ENCODE peak calls at places on chromosome 18, in eight cellular contexts. One of them, this sample, is unnamed.

GRCh38 chr18:40159141-40160017 is 1795.7 kb upstream of the PIK3C3 start:
- DNase-seq in tibial nerve: no peak
- DNase-seq in choroid plexus epithelial cell: peak
- DNase-seq in esophagus muscularis mucosa: no peak
- DNase-seq in fibroblast of pulmonary artery: peak
- DNase-seq in Peyer's patch: no peak
- DNase-seq in colonic mucosa: no peak
- DNase-seq in LNCaP clone FGC: peak
- DNase-seq in this sample: no peak

GRCh38 chr18:58539659-58540380 is 89.1 kb downstream of the ALPK2 start:
- DNase-seq in tibial nerve: no peak
- DNase-seq in choroid plexus epithelial cell: no peak
- DNase-seq in esophagus muscularis mucosa: no peak
- DNase-seq in fibroblast of pulmonary artery: no peak
- DNase-seq in Peyer's patch: no peak
- DNase-seq in colonic mucosa: no peak
- DNase-seq in LNCaP clone FGC: no peak
- DNase-seq in this sample: no peak

GRCh38 chr18:9094307-9095226 is 7.9 kb upstream of the NDUFV2 start:
- DNase-seq in tibial nerve: no peak
- DNase-seq in choroid plexus epithelial cell: peak
- DNase-seq in esophagus muscularis mucosa: peak
- DNase-seq in fibroblast of pulmonary artery: peak
- DNase-seq in Peyer's patch: no peak
- DNase-seq in colonic mucosa: no peak
- DNase-seq in LNCaP clone FGC: no peak
- DNase-seq in this sample: peak

GRCh38 chr18:72700961-72701710 is 157.0 kb upstream of the CBLN2 start:
- DNase-seq in tibial nerve: no peak
- DNase-seq in choroid plexus epithelial cell: peak
- DNase-seq in esophagus muscularis mucosa: no peak
- DNase-seq in fibroblast of pulmonary artery: peak
- DNase-seq in Peyer's patch: no peak
- DNase-seq in colonic mucosa: no peak
- DNase-seq in LNCaP clone FGC: no peak
- DNase-seq in this sample: no peak

GRCh38 chr18:68735498-68736343 is 20.8 kb upstream of the TMX3 start:
- DNase-seq in tibial nerve: no peak
- DNase-seq in choroid plexus epithelial cell: peak
- DNase-seq in esophagus muscularis mucosa: no peak
- DNase-seq in fibroblast of pulmonary artery: peak
- DNase-seq in Peyer's patch: no peak
- DNase-seq in colonic mucosa: no peak
- DNase-seq in LNCaP clone FGC: peak
- DNase-seq in this sample: peak

GRCh38 chr18:470661-471501 is 29.6 kb downstream of the COLEC12 start:
- DNase-seq in tibial nerve: peak
- DNase-seq in choroid plexus epithelial cell: peak
- DNase-seq in esophagus muscularis mucosa: no peak
- DNase-seq in fibroblast of pulmonary artery: peak
- DNase-seq in Peyer's patch: no peak
- DNase-seq in colonic mucosa: no peak
- DNase-seq in LNCaP clone FGC: no peak
- DNase-seq in this sample: no peak

GRCh38 chr18:4823091-4823490 is 368.0 kb upstream of the DLGAP1 start:
- DNase-seq in tibial nerve: no peak
- DNase-seq in choroid plexus epithelial cell: no peak
- DNase-seq in esophagus muscularis mucosa: no peak
- DNase-seq in fibroblast of pulmonary artery: no peak
- DNase-seq in Peyer's patch: no peak
- DNase-seq in colonic mucosa: no peak
- DNase-seq in LNCaP clone FGC: no peak
- DNase-seq in this sample: no peak

GRCh38 chr18:8400193-8400752 is 209.0 kb upstream of the RAB12 start:
- DNase-seq in tibial nerve: no peak
- DNase-seq in choroid plexus epithelial cell: no peak
- DNase-seq in esophagus muscularis mucosa: no peak
- DNase-seq in fibroblast of pulmonary artery: no peak
- DNase-seq in Peyer's patch: peak
- DNase-seq in colonic mucosa: no peak
- DNase-seq in LNCaP clone FGC: no peak
- DNase-seq in this sample: no peak

GRCh38 chr18:31901063-31901462 is 41.9 kb downstream of the TRAPPC8 start:
- DNase-seq in tibial nerve: no peak
- DNase-seq in choroid plexus epithelial cell: no peak
- DNase-seq in esophagus muscularis mucosa: no peak
- DNase-seq in fibroblast of pulmonary artery: no peak
- DNase-seq in Peyer's patch: no peak
- DNase-seq in colonic mucosa: no peak
- DNase-seq in LNCaP clone FGC: no peak
- DNase-seq in this sample: no peak

GRCh38 chr18:22378672-22379282 is 38.9 kb downstream of the CTAGE1 start:
- DNase-seq in tibial nerve: no peak
- DNase-seq in choroid plexus epithelial cell: peak
- DNase-seq in esophagus muscularis mucosa: no peak
- DNase-seq in fibroblast of pulmonary artery: peak
- DNase-seq in Peyer's patch: peak
- DNase-seq in colonic mucosa: peak
- DNase-seq in LNCaP clone FGC: no peak
- DNase-seq in this sample: no peak

GRCh38 chr18:74819433-74820059 is 221.9 kb downstream of the ZNF407 start:
- DNase-seq in tibial nerve: no peak
- DNase-seq in choroid plexus epithelial cell: peak
- DNase-seq in esophagus muscularis mucosa: no peak
- DNase-seq in fibroblast of pulmonary artery: peak
- DNase-seq in Peyer's patch: no peak
- DNase-seq in colonic mucosa: no peak
- DNase-seq in LNCaP clone FGC: no peak
- DNase-seq in this sample: no peak

GRCh38 chr18:77366725-77367641 is 117.3 kb downstream of the GALR1 start:
- DNase-seq in tibial nerve: peak
- DNase-seq in choroid plexus epithelial cell: peak
- DNase-seq in esophagus muscularis mucosa: no peak
- DNase-seq in fibroblast of pulmonary artery: no peak
- DNase-seq in Peyer's patch: no peak
- DNase-seq in colonic mucosa: peak
- DNase-seq in LNCaP clone FGC: no peak
- DNase-seq in this sample: no peak

GRCh38 chr18:13051159-13051558 is 60.0 kb downstream of the CEP192 start:
- DNase-seq in tibial nerve: no peak
- DNase-seq in choroid plexus epithelial cell: peak
- DNase-seq in esophagus muscularis mucosa: no peak
- DNase-seq in fibroblast of pulmonary artery: peak
- DNase-seq in Peyer's patch: no peak
- DNase-seq in colonic mucosa: no peak
- DNase-seq in LNCaP clone FGC: no peak
- DNase-seq in this sample: no peak

GRCh38 chr18:33014060-33014796 is 241.4 kb upstream of the KLHL14 start:
- DNase-seq in tibial nerve: no peak
- DNase-seq in choroid plexus epithelial cell: peak
- DNase-seq in esophagus muscularis mucosa: no peak
- DNase-seq in fibroblast of pulmonary artery: no peak
- DNase-seq in Peyer's patch: no peak
- DNase-seq in colonic mucosa: peak
- DNase-seq in LNCaP clone FGC: peak
- DNase-seq in this sample: no peak

GRCh38 chr18:45783097-45784075 is 42.1 kb upstream of the SIGLEC15 start:
- DNase-seq in tibial nerve: no peak
- DNase-seq in choroid plexus epithelial cell: peak
- DNase-seq in esophagus muscularis mucosa: peak
- DNase-seq in fibroblast of pulmonary artery: peak
- DNase-seq in Peyer's patch: no peak
- DNase-seq in colonic mucosa: no peak
- DNase-seq in LNCaP clone FGC: no peak
- DNase-seq in this sample: no peak

GRCh38 chr18:53153281-53153680 is 813.3 kb downstream of the DCC start:
- DNase-seq in tibial nerve: no peak
- DNase-seq in choroid plexus epithelial cell: no peak
- DNase-seq in esophagus muscularis mucosa: no peak
- DNase-seq in fibroblast of pulmonary artery: peak
- DNase-seq in Peyer's patch: no peak
- DNase-seq in colonic mucosa: no peak
- DNase-seq in LNCaP clone FGC: no peak
- DNase-seq in this sample: no peak

GRCh38 chr18:9716780-9717563 is 8.9 kb downstream of the RAB31 start:
- DNase-seq in tibial nerve: no peak
- DNase-seq in choroid plexus epithelial cell: no peak
- DNase-seq in esophagus muscularis mucosa: no peak
- DNase-seq in fibroblast of pulmonary artery: no peak
- DNase-seq in Peyer's patch: no peak
- DNase-seq in colonic mucosa: no peak
- DNase-seq in LNCaP clone FGC: no peak
- DNase-seq in this sample: no peak

GRCh38 chr18:51287818-51288508 is 90.5 kb upstream of the MEX3C start:
- DNase-seq in tibial nerve: no peak
- DNase-seq in choroid plexus epithelial cell: no peak
- DNase-seq in esophagus muscularis mucosa: no peak
- DNase-seq in fibroblast of pulmonary artery: no peak
- DNase-seq in Peyer's patch: no peak
- DNase-seq in colonic mucosa: no peak
- DNase-seq in LNCaP clone FGC: no peak
- DNase-seq in this sample: no peak

GRCh38 chr18:49473721-49474120 is 13.3 kb upstream of the DYM start:
- DNase-seq in tibial nerve: no peak
- DNase-seq in choroid plexus epithelial cell: no peak
- DNase-seq in esophagus muscularis mucosa: no peak
- DNase-seq in fibroblast of pulmonary artery: no peak
- DNase-seq in Peyer's patch: no peak
- DNase-seq in colonic mucosa: no peak
- DNase-seq in LNCaP clone FGC: no peak
- DNase-seq in this sample: no peak

GRCh38 chr18:24022141-24022540 is 7.6 kb downstream of the TTC39C start:
- DNase-seq in tibial nerve: no peak
- DNase-seq in choroid plexus epithelial cell: peak
- DNase-seq in esophagus muscularis mucosa: no peak
- DNase-seq in fibroblast of pulmonary artery: peak
- DNase-seq in Peyer's patch: no peak
- DNase-seq in colonic mucosa: no peak
- DNase-seq in LNCaP clone FGC: no peak
- DNase-seq in this sample: peak

GRCh38 chr18:25503567-25504081 is 151.7 kb upstream of the ZNF521 start:
- DNase-seq in tibial nerve: peak
- DNase-seq in choroid plexus epithelial cell: peak
- DNase-seq in esophagus muscularis mucosa: no peak
- DNase-seq in fibroblast of pulmonary artery: peak
- DNase-seq in Peyer's patch: no peak
- DNase-seq in colonic mucosa: peak
- DNase-seq in LNCaP clone FGC: peak
- DNase-seq in this sample: peak

GRCh38 chr18:11316546-11316945 is 167.2 kb upstream of the PIEZO2 start:
- DNase-seq in tibial nerve: no peak
- DNase-seq in choroid plexus epithelial cell: no peak
- DNase-seq in esophagus muscularis mucosa: no peak
- DNase-seq in fibroblast of pulmonary artery: no peak
- DNase-seq in Peyer's patch: no peak
- DNase-seq in colonic mucosa: no peak
- DNase-seq in LNCaP clone FGC: no peak
- DNase-seq in this sample: no peak

GRCh38 chr18:24766376-24766775 is 305.9 kb downstream of the HRH4 start:
- DNase-seq in tibial nerve: no peak
- DNase-seq in choroid plexus epithelial cell: no peak
- DNase-seq in esophagus muscularis mucosa: no peak
- DNase-seq in fibroblast of pulmonary artery: no peak
- DNase-seq in Peyer's patch: no peak
- DNase-seq in colonic mucosa: no peak
- DNase-seq in LNCaP clone FGC: no peak
- DNase-seq in this sample: peak

GRCh38 chr18:28175047-28175929 is 1.6 kb downstream of the CDH2 start:
- DNase-seq in tibial nerve: no peak
- DNase-seq in choroid plexus epithelial cell: peak
- DNase-seq in esophagus muscularis mucosa: peak
- DNase-seq in fibroblast of pulmonary artery: peak
- DNase-seq in Peyer's patch: no peak
- DNase-seq in colonic mucosa: no peak
- DNase-seq in LNCaP clone FGC: no peak
- DNase-seq in this sample: no peak

GRCh38 chr18:62258606-62259005 is 66.5 kb upstream of the TNFRSF11A start:
- DNase-seq in tibial nerve: no peak
- DNase-seq in choroid plexus epithelial cell: no peak
- DNase-seq in esophagus muscularis mucosa: no peak
- DNase-seq in fibroblast of pulmonary artery: no peak
- DNase-seq in Peyer's patch: no peak
- DNase-seq in colonic mucosa: no peak
- DNase-seq in LNCaP clone FGC: no peak
- DNase-seq in this sample: no peak
- H3K4me3 ChIP-seq in tibial nerve: no peak
- H3K4me3 ChIP-seq in choroid plexus epithelial cell: no peak
- H3K4me3 ChIP-seq in esophagus muscularis mucosa: no peak
- H3K4me3 ChIP-seq in fibroblast of pulmonary artery: no peak
- H3K4me3 ChIP-seq in Peyer's patch: no peak
- H3K4me3 ChIP-seq in colonic mucosa: no peak
- H3K4me3 ChIP-seq in LNCaP clone FGC: no peak
- H3K4me3 ChIP-seq in this sample: no peak

DNA sequence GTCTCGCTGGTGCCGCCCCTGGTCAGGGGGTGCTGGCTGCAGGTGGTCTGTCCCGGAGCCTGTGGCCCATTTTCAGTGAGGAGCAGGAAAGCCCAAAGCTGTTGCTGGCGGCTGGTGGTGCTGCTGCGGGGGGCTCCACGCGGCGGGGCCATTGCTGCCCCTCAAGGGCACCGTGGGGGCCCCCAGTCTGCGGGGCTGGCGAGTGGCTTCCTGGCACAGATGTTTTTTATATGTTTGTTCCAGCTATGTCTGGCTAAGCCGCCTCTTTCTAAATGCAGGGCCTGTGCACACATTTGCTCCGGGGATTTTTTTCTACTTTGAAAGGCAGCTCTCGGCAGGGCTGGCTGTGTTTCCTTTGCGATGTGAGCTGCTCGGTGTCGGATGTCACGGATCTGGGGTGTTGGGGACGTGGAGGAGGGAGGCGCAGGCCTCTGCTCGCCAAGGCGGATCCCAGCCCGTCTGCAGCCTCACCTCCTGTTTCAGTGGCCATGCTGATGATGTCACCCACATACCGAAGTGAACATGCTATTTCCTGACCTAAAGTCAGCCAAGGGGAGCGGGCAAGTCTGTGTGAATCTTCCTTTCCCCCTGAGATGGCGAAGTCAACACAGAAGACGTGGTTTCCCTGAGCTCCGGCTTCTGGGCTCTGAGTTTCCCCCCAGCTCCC is 112.0 kb upstream of the CTDP1 start:
- DNase-seq in tibial nerve: no peak
- DNase-seq in choroid plexus epithelial cell: peak
- DNase-seq in esophagus muscularis mucosa: no peak
- DNase-seq in fibroblast of pulmonary artery: peak
- DNase-seq in Peyer's patch: no peak
- DNase-seq in colonic mucosa: no peak
- DNase-seq in LNCaP clone FGC: no peak
- DNase-seq in this sample: peak
- H3K4me3 ChIP-seq in tibial nerve: no peak
- H3K4me3 ChIP-seq in choroid plexus epithelial cell: no peak
- H3K4me3 ChIP-seq in esophagus muscularis mucosa: no peak
- H3K4me3 ChIP-seq in fibroblast of pulmonary artery: no peak
- H3K4me3 ChIP-seq in Peyer's patch: no peak
- H3K4me3 ChIP-seq in colonic mucosa: no peak
- H3K4me3 ChIP-seq in LNCaP clone FGC: no peak
- H3K4me3 ChIP-seq in this sample: no peak

GRCh38 chr18:63314991-63315662 is 4.4 kb downstream of the BCL2 start:
- DNase-seq in tibial nerve: no peak
- DNase-seq in choroid plexus epithelial cell: no peak
- DNase-seq in esophagus muscularis mucosa: no peak
- DNase-seq in fibroblast of pulmonary artery: no peak
- DNase-seq in Peyer's patch: no peak
- DNase-seq in colonic mucosa: no peak
- DNase-seq in LNCaP clone FGC: no peak
- DNase-seq in this sample: no peak
- H3K4me3 ChIP-seq in tibial nerve: peak
- H3K4me3 ChIP-seq in choroid plexus epithelial cell: no peak
- H3K4me3 ChIP-seq in esophagus muscularis mucosa: peak
- H3K4me3 ChIP-seq in fibroblast of pulmonary artery: no peak
- H3K4me3 ChIP-seq in Peyer's patch: no peak
- H3K4me3 ChIP-seq in colonic mucosa: peak
- H3K4me3 ChIP-seq in LNCaP clone FGC: no peak
- H3K4me3 ChIP-seq in this sample: no peak

GRCh38 chr18:36315736-36316135 is 18.2 kb downstream of the FHOD3 start:
- DNase-seq in tibial nerve: no peak
- DNase-seq in choroid plexus epithelial cell: no peak
- DNase-seq in esophagus muscularis mucosa: no peak
- DNase-seq in fibroblast of pulmonary artery: peak
- DNase-seq in Peyer's patch: no peak
- DNase-seq in colonic mucosa: no peak
- DNase-seq in LNCaP clone FGC: no peak
- DNase-seq in this sample: no peak
- H3K4me3 ChIP-seq in tibial nerve: no peak
- H3K4me3 ChIP-seq in choroid plexus epithelial cell: no peak
- H3K4me3 ChIP-seq in esophagus muscularis mucosa: no peak
- H3K4me3 ChIP-seq in fibroblast of pulmonary artery: no peak
- H3K4me3 ChIP-seq in Peyer's patch: no peak
- H3K4me3 ChIP-seq in colonic mucosa: no peak
- H3K4me3 ChIP-seq in LNCaP clone FGC: no peak
- H3K4me3 ChIP-seq in this sample: no peak

This sample was measured in skeletal muscle cell.